ENCODE peak calls at places on chromosomes 16 and 17, in four cellular contexts. One of them, this sample, is unnamed.

GRCh38 chr17:42748906-42749798 is 4.3 kb upstream of the EZH1 start:
- DNase-seq in astrocyte of the spinal cord: no peak
- DNase-seq in ovary: no peak
- DNase-seq in GM06990: no peak
- DNase-seq in this sample: no peak

GRCh38 chr17:7477392-7478275 is 1.8 kb downstream of the ZBTB4 start:
- DNase-seq in astrocyte of the spinal cord: peak; percentile 57
- DNase-seq in ovary: peak; percentile 41
- DNase-seq in GM06990: no peak
- DNase-seq in this sample: no peak

GRCh38 chr17:39676198-39676819 is 8.1 kb downstream of the PNMT start:
- DNase-seq in astrocyte of the spinal cord: no peak
- DNase-seq in ovary: no peak
- DNase-seq in GM06990: peak; percentile 44
- DNase-seq in this sample: peak; percentile 22

GRCh38 chr16:73319747-73320146 is 271.8 kb upstream of the ZFHX3 start:
- DNase-seq in astrocyte of the spinal cord: no peak
- DNase-seq in ovary: no peak
- DNase-seq in GM06990: no peak
- DNase-seq in this sample: no peak

GRCh38 chr16:80924372-80924978 is 82.2 kb downstream of the CMC2 start:
- DNase-seq in astrocyte of the spinal cord: peak; percentile 52
- DNase-seq in ovary: no peak
- DNase-seq in GM06990: peak; percentile 25
- DNase-seq in this sample: peak; percentile 5

GRCh38 chr17:81481011-81481799 is 31.4 kb downstream of the ACTG1 start:
- DNase-seq in astrocyte of the spinal cord: peak; percentile 69
- DNase-seq in ovary: peak; percentile 76
- DNase-seq in GM06990: no peak
- DNase-seq in this sample: no peak

GRCh38 chr16:84499638-84500037 is 4.8 kb downstream of the MEAK7 start:
- DNase-seq in astrocyte of the spinal cord: no peak
- DNase-seq in ovary: no peak
- DNase-seq in GM06990: no peak
- DNase-seq in this sample: no peak

GRCh38 chr17:19260958-19261357 is 23.8 kb downstream of the EPN2 start:
- DNase-seq in astrocyte of the spinal cord: no peak
- DNase-seq in ovary: no peak
- DNase-seq in GM06990: no peak
- DNase-seq in this sample: no peak

GRCh38 chr17:62216847-62217246 is 151.8 kb upstream of the MED13 start:
- DNase-seq in astrocyte of the spinal cord: no peak
- DNase-seq in ovary: no peak
- DNase-seq in GM06990: no peak
- DNase-seq in this sample: no peak
- TF ChIP-seq CTCF in astrocyte of the spinal cord: no peak
- TF ChIP-seq CTCF in ovary: no peak
- TF ChIP-seq CTCF in GM06990: no peak
- TF ChIP-seq CTCF in this sample: no peak

GRCh38 chr16:29943846-29944669 is 17.8 kb upstream of the TMEM219 start:
- DNase-seq in astrocyte of the spinal cord: peak; percentile 98
- DNase-seq in ovary: peak; percentile 70
- DNase-seq in GM06990: no peak
- DNase-seq in this sample: no peak
- TF ChIP-seq CTCF in astrocyte of the spinal cord: peak; percentile 50
- TF ChIP-seq CTCF in ovary: no peak
- TF ChIP-seq CTCF in GM06990: no peak
- TF ChIP-seq CTCF in this sample: peak; percentile 11

DNA sequence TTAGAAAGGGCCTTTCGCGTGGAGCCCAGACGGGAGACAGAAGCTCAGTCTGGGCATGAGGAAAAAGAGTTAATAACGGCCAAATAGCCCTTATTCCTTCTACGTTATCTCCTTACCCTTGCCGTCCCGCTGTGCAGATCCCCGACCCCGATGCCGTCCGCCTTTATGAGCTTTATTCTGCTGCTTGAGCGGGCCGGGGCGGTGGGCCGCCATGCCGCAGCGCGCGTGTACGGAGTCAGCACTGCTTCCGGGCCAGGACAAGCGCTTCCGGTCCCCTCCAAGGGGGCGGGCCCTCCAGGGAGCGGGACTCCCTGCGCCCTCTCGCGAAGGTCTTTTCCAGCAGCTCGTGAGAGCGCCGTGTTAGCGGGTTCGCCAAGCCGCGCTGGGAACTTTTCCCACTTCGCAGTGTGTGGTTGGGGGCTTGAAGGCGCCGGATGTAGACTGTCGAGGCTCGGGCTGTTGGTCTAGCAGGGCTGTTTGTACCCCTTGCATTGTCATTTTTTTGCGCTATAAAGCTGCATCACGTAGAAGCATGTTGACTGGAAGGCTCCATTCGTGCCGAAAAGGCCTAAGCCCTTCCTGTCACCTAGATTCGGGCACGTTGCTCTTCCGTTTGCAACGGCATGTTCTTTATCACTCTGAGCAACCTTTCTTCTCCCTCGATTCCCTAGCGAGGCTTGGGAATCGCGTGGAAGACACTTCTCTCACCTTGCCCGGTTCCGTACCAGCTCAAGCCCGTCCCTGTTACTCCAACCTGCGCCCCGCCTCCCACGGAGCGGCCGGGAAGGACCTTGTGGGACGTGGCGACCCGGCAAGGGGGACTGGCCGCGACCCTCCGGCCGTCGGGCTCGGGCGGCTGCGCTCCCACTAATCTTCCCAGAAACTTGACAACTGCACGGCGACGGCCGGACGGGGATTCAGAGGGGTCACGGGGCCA is at the start of gene TSR1:
- DNase-seq in astrocyte of the spinal cord: peak; percentile 91
- DNase-seq in ovary: peak; percentile 90
- DNase-seq in GM06990: peak; percentile 91
- DNase-seq in this sample: peak; percentile 61
- TF ChIP-seq CTCF in astrocyte of the spinal cord: peak; percentile 19
- TF ChIP-seq CTCF in ovary: peak; percentile 27
- TF ChIP-seq CTCF in GM06990: peak; percentile 51
- TF ChIP-seq CTCF in this sample: peak; percentile 24

GRCh38 chr16:31332544-31332943 is 22.4 kb upstream of the ITGAX start:
- DNase-seq in astrocyte of the spinal cord: no peak
- DNase-seq in ovary: no peak
- DNase-seq in GM06990: no peak
- DNase-seq in this sample: no peak

GRCh38 chr16:31331807-31332301 is 23.1 kb upstream of the ITGAX start:
- DNase-seq in astrocyte of the spinal cord: no peak
- DNase-seq in ovary: no peak
- DNase-seq in GM06990: no peak
- DNase-seq in this sample: no peak

GRCh38 chr16:31335431-31335830 is 19.5 kb upstream of the ITGAX start:
- DNase-seq in astrocyte of the spinal cord: no peak
- DNase-seq in ovary: no peak
- DNase-seq in GM06990: no peak
- DNase-seq in this sample: no peak

GRCh38 chr16:31334934-31335333 is 20.0 kb upstream of the ITGAX start:
- DNase-seq in astrocyte of the spinal cord: no peak
- DNase-seq in ovary: no peak
- DNase-seq in GM06990: no peak
- DNase-seq in this sample: no peak

DNA sequence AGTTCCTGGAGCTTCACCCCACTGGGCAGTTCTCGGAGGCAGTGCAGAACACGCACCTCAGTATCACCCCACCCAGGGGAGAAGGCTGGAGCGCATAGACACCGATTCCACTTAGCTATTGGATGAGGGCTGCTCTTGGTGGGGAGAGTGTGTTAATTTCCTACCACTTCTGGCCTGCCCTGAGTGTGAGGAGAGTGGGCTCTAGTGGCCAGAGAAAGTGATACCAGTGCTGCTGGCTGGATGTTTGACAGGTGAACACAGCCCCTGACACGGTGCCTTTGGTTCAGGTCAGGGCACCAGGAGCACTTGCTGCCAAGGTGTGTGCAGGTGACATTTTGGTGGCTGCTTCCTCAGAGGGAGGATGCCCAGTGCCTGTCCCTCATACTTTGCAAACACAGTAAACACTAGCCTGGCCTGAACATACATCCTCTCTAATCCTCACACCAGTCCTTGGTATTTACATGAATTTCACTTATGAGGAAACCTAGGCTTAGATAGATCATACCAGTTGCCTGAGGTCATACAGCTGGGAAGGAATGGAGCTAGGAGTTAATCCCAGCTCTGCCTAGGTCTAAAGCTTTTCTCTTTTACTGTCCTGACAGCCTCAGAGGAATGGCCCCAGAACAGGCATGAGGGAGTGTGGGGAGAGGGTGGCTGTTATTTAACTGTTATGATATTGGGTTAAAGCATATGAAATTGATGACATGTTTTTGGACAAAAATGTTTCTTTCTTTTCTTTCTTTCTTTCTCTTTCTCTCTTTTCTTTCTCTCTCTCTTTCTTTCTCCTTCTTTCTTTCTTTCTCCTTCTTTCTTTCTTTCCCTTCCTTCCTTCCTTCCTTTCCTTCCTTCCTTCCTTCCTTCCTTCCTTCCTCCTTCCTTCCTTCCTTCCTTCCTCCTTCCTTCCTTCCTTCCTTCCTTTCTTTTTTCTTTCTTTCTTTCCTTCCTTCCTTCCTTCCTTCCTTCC is 21.0 kb upstream of the ITGAX start:
- DNase-seq in astrocyte of the spinal cord: no peak
- DNase-seq in ovary: no peak
- DNase-seq in GM06990: no peak
- DNase-seq in this sample: no peak
- TF ChIP-seq CTCF in astrocyte of the spinal cord: no peak
- TF ChIP-seq CTCF in ovary: no peak
- TF ChIP-seq CTCF in GM06990: peak; percentile 64
- TF ChIP-seq CTCF in this sample: peak; percentile 72

DNA sequence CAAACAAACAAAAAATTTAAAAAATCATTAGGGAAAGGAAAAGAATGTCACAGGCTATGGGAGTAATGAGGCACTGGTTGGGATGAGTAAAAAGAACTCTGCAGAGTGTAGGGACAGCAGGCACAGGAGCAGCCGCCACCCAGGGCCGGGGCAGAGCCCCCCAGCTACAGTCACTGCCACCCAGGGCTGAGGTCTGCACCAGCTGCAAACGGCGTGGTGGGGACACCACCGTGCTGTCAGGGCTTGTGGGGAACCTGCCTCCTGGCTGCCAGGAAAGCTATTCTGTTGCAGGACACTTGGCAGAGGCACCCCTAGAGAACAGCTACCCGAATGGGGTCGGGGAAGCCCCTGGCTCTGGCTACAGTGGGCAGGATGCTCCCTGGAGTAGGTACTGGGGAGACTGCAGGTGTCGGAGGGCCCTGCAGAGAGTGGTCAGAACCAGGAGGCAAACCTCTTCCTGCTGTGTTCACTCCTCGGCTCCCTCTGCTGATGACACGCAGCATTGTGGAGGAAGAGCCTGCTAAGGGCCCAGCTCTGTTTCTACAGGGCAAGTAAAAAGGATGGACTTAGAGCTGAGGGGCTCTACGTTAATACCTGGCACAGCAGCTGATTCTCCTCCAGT is 32.3 kb upstream of the CAPN15 start:
- DNase-seq in astrocyte of the spinal cord: no peak
- DNase-seq in ovary: no peak
- DNase-seq in GM06990: no peak
- DNase-seq in this sample: no peak
- TF ChIP-seq CTCF in astrocyte of the spinal cord: peak; percentile 52
- TF ChIP-seq CTCF in ovary: no peak
- TF ChIP-seq CTCF in GM06990: peak; percentile 49
- TF ChIP-seq CTCF in this sample: peak; percentile 27

DNA sequence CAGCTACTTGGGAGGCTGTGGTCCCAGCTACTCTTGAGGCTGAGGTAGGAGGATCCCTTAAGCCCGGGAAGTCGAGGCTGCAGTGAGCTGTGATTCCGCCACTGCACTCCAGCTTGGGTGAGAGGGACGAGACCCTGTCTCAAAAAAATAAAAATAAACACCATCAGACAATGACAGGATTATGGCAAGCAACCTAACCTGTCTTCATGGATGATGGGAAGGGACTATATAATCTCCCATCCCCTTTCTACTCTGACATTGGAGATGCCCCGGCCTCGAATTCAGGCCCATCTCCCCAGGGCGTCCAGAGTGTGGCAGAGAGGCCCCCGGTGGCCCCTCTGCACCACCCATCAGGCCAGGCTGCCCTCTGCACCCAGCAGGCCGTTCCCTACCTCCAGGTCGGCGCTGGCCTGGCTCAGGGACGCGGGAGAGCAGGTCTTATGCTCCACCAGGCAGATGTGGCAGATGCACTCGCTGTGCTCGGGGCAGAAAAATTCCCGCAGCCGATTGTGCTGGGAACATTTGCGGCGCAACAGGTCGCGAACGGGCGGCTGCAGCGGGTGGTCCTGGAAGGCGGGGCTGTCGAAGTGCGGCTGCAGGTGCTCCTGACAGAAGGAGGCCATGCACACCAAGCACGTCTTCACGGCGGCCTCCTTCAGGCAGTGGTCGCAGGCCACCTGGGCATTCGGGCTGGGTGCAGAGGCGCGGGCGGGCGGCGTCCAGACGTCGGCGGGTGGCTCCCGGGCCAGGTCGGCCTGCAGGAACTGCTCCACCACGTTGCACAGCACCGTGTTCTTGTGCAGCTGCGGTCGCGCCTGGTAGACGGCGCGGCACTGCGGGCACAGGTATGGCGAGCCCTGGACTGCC is 616 bp downstream of the TRIM25 start:
- DNase-seq in astrocyte of the spinal cord: no peak
- DNase-seq in ovary: no peak
- DNase-seq in GM06990: no peak
- DNase-seq in this sample: no peak
- TF ChIP-seq CTCF in astrocyte of the spinal cord: no peak
- TF ChIP-seq CTCF in ovary: no peak
- TF ChIP-seq CTCF in GM06990: no peak
- TF ChIP-seq CTCF in this sample: no peak

DNA sequence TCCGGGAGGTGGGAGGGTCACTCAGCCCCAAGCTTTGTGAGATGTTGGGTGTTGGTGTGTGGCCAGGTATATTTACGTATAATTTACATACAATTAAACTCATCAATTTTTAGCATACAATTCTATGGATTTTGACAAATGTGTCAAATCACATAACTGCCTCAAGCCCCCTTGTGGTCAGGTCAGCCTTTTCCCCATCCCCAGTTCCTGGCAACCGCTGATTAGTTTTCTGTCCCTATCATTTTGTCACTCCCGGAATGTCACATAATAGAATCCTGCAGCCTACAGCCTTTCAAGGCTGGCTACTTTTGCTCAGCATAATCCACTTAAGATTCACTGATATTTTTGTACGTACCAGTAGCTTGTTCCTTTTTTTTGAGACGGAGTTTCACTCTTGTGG is 19.4 kb upstream of the RAI1 start:
- DNase-seq in astrocyte of the spinal cord: no peak
- DNase-seq in ovary: no peak
- DNase-seq in GM06990: no peak
- DNase-seq in this sample: no peak
- TF ChIP-seq CTCF in astrocyte of the spinal cord: peak; percentile 20
- TF ChIP-seq CTCF in ovary: no peak
- TF ChIP-seq CTCF in GM06990: no peak
- TF ChIP-seq CTCF in this sample: no peak

This sample was measured in GM12864.